ENCODE peak calls at places on chromosomes 6 and 20, in eight cellular contexts. One of them, this sample, is unnamed.

GRCh38 chr6:88251261-88251660 is 85.1 kb upstream of the CNR1 start:
- DNase-seq in GM13977: no peak
- DNase-seq in AG09309: no peak
- DNase-seq in esophagus muscularis mucosa: no peak
- DNase-seq in astrocyte of the spinal cord: no peak
- DNase-seq in Peyer's patch: no peak
- DNase-seq in HCT116: no peak
- DNase-seq in heart right ventricle: no peak
- DNase-seq in this sample: no peak

GRCh38 chr20:36462440-36463211 is 78.7 kb upstream of the MYL9 start:
- DNase-seq in HCT116: no peak
- DNase-seq in Peyer's patch: peak
- DNase-seq in astrocyte of the spinal cord: peak
- DNase-seq in esophagus muscularis mucosa: no peak
- DNase-seq in GM13977: no peak
- DNase-seq in heart right ventricle: peak
- DNase-seq in AG09309: no peak
- DNase-seq in this sample: no peak

GRCh38 chr6:146741609-146742008 is 142.8 kb downstream of the ADGB start:
- DNase-seq in heart right ventricle: no peak
- DNase-seq in esophagus muscularis mucosa: no peak
- DNase-seq in astrocyte of the spinal cord: peak
- DNase-seq in HCT116: no peak
- DNase-seq in AG09309: no peak
- DNase-seq in Peyer's patch: no peak
- DNase-seq in GM13977: no peak
- DNase-seq in this sample: no peak

GRCh38 chr6:82095091-82095490 is 152.5 kb downstream of the IBTK start:
- DNase-seq in heart right ventricle: no peak
- DNase-seq in AG09309: no peak
- DNase-seq in astrocyte of the spinal cord: no peak
- DNase-seq in GM13977: no peak
- DNase-seq in esophagus muscularis mucosa: no peak
- DNase-seq in HCT116: no peak
- DNase-seq in Peyer's patch: no peak
- DNase-seq in this sample: no peak

GRCh38 chr20:32582659-32583580 is 2.2 kb downstream of the NOL4L start:
- DNase-seq in heart right ventricle: no peak
- DNase-seq in Peyer's patch: peak
- DNase-seq in esophagus muscularis mucosa: no peak
- DNase-seq in GM13977: peak
- DNase-seq in AG09309: no peak
- DNase-seq in astrocyte of the spinal cord: no peak
- DNase-seq in HCT116: no peak
- DNase-seq in this sample: no peak

GRCh38 chr20:5376228-5376627 is 59.5 kb upstream of the PROKR2 start:
- DNase-seq in GM13977: no peak
- DNase-seq in heart right ventricle: no peak
- DNase-seq in esophagus muscularis mucosa: no peak
- DNase-seq in Peyer's patch: no peak
- DNase-seq in HCT116: no peak
- DNase-seq in astrocyte of the spinal cord: no peak
- DNase-seq in AG09309: no peak
- DNase-seq in this sample: no peak

GRCh38 chr6:35602133-35602946 is 86.4 kb downstream of the FKBP5 start:
- DNase-seq in heart right ventricle: no peak
- DNase-seq in esophagus muscularis mucosa: no peak
- DNase-seq in AG09309: no peak
- DNase-seq in astrocyte of the spinal cord: no peak
- DNase-seq in HCT116: no peak
- DNase-seq in GM13977: no peak
- DNase-seq in Peyer's patch: peak
- DNase-seq in this sample: no peak

GRCh38 chr20:53918010-53918311 is 152.4 kb downstream of the BCAS1 start:
- DNase-seq in astrocyte of the spinal cord: no peak
- DNase-seq in esophagus muscularis mucosa: no peak
- DNase-seq in heart right ventricle: no peak
- DNase-seq in AG09309: no peak
- DNase-seq in HCT116: no peak
- DNase-seq in GM13977: no peak
- DNase-seq in Peyer's patch: no peak
- DNase-seq in this sample: no peak

GRCh38 chr6:112618796-112619195 is 271.7 kb downstream of the RFPL4B start:
- DNase-seq in heart right ventricle: no peak
- DNase-seq in GM13977: no peak
- DNase-seq in AG09309: no peak
- DNase-seq in Peyer's patch: no peak
- DNase-seq in HCT116: peak
- DNase-seq in astrocyte of the spinal cord: no peak
- DNase-seq in esophagus muscularis mucosa: no peak
- DNase-seq in this sample: no peak

GRCh38 chr20:62702886-62703852 is 5.5 kb upstream of the NTSR1 start:
- DNase-seq in GM13977: no peak
- DNase-seq in HCT116: peak
- DNase-seq in astrocyte of the spinal cord: peak
- DNase-seq in AG09309: peak
- DNase-seq in heart right ventricle: peak
- DNase-seq in Peyer's patch: no peak
- DNase-seq in esophagus muscularis mucosa: no peak
- DNase-seq in this sample: no peak
- TF ChIP-seq CTCF in GM13977: no peak
- TF ChIP-seq CTCF in HCT116: no peak
- TF ChIP-seq CTCF in astrocyte of the spinal cord: peak
- TF ChIP-seq CTCF in AG09309: peak
- TF ChIP-seq CTCF in heart right ventricle: no peak
- TF ChIP-seq CTCF in Peyer's patch: no peak
- TF ChIP-seq CTCF in esophagus muscularis mucosa: peak
- TF ChIP-seq CTCF in this sample: no peak

GRCh38 chr20:62959101-62959971 is 6.8 kb downstream of the SLC17A9 start:
- DNase-seq in esophagus muscularis mucosa: no peak
- DNase-seq in astrocyte of the spinal cord: no peak
- DNase-seq in AG09309: no peak
- DNase-seq in heart right ventricle: no peak
- DNase-seq in Peyer's patch: no peak
- DNase-seq in HCT116: no peak
- DNase-seq in GM13977: no peak
- DNase-seq in this sample: no peak
- TF ChIP-seq CTCF in esophagus muscularis mucosa: no peak
- TF ChIP-seq CTCF in astrocyte of the spinal cord: no peak
- TF ChIP-seq CTCF in AG09309: no peak
- TF ChIP-seq CTCF in heart right ventricle: no peak
- TF ChIP-seq CTCF in Peyer's patch: no peak
- TF ChIP-seq CTCF in HCT116: no peak
- TF ChIP-seq CTCF in GM13977: no peak
- TF ChIP-seq CTCF in this sample: no peak

GRCh38 chr6:77652739-77653138 is at the start of gene MEI4:
- DNase-seq in heart right ventricle: no peak
- DNase-seq in HCT116: no peak
- DNase-seq in Peyer's patch: no peak
- DNase-seq in esophagus muscularis mucosa: no peak
- DNase-seq in GM13977: no peak
- DNase-seq in AG09309: no peak
- DNase-seq in astrocyte of the spinal cord: no peak
- DNase-seq in this sample: no peak

GRCh38 chr6:77653817-77654216 is 978 bp downstream of the MEI4 start:
- DNase-seq in esophagus muscularis mucosa: no peak
- DNase-seq in astrocyte of the spinal cord: no peak
- DNase-seq in heart right ventricle: no peak
- DNase-seq in HCT116: no peak
- DNase-seq in GM13977: no peak
- DNase-seq in Peyer's patch: no peak
- DNase-seq in AG09309: no peak
- DNase-seq in this sample: no peak

GRCh38 chr6:77650098-77650663 is 2.7 kb upstream of the MEI4 start:
- DNase-seq in AG09309: no peak
- DNase-seq in Peyer's patch: no peak
- DNase-seq in GM13977: peak
- DNase-seq in HCT116: no peak
- DNase-seq in esophagus muscularis mucosa: no peak
- DNase-seq in astrocyte of the spinal cord: peak
- DNase-seq in heart right ventricle: peak
- DNase-seq in this sample: no peak
- TF ChIP-seq CTCF in AG09309: no peak
- TF ChIP-seq CTCF in Peyer's patch: no peak
- TF ChIP-seq CTCF in GM13977: peak
- TF ChIP-seq CTCF in HCT116: no peak
- TF ChIP-seq CTCF in esophagus muscularis mucosa: peak
- TF ChIP-seq CTCF in astrocyte of the spinal cord: peak
- TF ChIP-seq CTCF in heart right ventricle: peak
- TF ChIP-seq CTCF in this sample: no peak

DNA sequence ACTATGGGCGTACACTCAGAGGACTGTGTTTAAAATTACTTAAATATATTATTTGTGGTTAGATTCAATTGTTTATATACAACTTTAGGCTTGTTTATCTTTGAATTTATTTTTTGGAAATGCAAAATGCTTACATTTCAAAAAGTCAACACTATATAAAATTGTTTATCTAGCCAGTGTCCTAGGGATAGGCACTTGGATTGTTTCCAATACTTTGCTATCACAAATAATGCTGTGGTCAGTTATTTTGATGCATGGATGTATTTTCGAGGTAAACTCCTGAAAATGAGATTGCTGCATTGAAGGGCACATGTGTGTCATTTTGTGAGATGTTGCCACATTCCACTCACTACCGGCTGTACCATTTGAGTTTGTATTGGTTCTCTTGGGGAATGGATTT is 213.9 kb downstream of the SLC24A3 start:
- DNase-seq in HCT116: no peak
- DNase-seq in esophagus muscularis mucosa: no peak
- DNase-seq in Peyer's patch: no peak
- DNase-seq in heart right ventricle: no peak
- DNase-seq in astrocyte of the spinal cord: no peak
- DNase-seq in GM13977: no peak
- DNase-seq in AG09309: no peak
- DNase-seq in this sample: no peak
- TF ChIP-seq CTCF in HCT116: no peak
- TF ChIP-seq CTCF in esophagus muscularis mucosa: no peak
- TF ChIP-seq CTCF in Peyer's patch: no peak
- TF ChIP-seq CTCF in heart right ventricle: no peak
- TF ChIP-seq CTCF in astrocyte of the spinal cord: no peak
- TF ChIP-seq CTCF in GM13977: no peak
- TF ChIP-seq CTCF in AG09309: no peak
- TF ChIP-seq CTCF in this sample: no peak

DNA sequence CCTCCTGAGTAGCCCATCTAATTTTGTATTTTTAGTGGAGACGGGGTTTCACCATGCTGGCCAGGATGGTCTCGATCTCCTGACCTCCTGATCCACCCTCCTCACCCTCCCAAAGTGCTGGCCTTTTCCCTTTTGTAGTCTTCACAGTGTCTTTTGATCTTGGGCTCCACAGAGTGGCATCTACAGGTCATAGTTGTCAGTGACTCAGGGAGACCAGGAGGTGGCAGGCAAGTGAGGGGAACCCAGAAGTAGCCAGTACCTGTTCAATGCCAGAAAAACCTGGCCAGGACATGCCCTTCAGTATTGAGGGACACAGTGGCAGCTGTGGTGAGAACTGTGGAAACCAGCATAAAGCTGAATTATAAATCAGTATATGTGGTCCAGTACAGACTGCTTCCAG is 19.6 kb downstream of the RPP21 start:
- DNase-seq in GM13977: no peak
- DNase-seq in HCT116: no peak
- DNase-seq in heart right ventricle: no peak
- DNase-seq in AG09309: no peak
- DNase-seq in astrocyte of the spinal cord: no peak
- DNase-seq in esophagus muscularis mucosa: no peak
- DNase-seq in Peyer's patch: no peak
- DNase-seq in this sample: no peak
- TF ChIP-seq CTCF in GM13977: peak
- TF ChIP-seq CTCF in HCT116: peak
- TF ChIP-seq CTCF in heart right ventricle: no peak
- TF ChIP-seq CTCF in AG09309: no peak
- TF ChIP-seq CTCF in astrocyte of the spinal cord: no peak
- TF ChIP-seq CTCF in esophagus muscularis mucosa: no peak
- TF ChIP-seq CTCF in Peyer's patch: no peak
- TF ChIP-seq CTCF in this sample: no peak

GRCh38 chr20:24393903-24394302 is 75.5 kb upstream of the SYNDIG1 start:
- DNase-seq in Peyer's patch: no peak
- DNase-seq in HCT116: no peak
- DNase-seq in esophagus muscularis mucosa: peak
- DNase-seq in heart right ventricle: no peak
- DNase-seq in astrocyte of the spinal cord: no peak
- DNase-seq in GM13977: no peak
- DNase-seq in AG09309: no peak
- DNase-seq in this sample: peak
- TF ChIP-seq CTCF in Peyer's patch: no peak
- TF ChIP-seq CTCF in HCT116: no peak
- TF ChIP-seq CTCF in esophagus muscularis mucosa: no peak
- TF ChIP-seq CTCF in heart right ventricle: no peak
- TF ChIP-seq CTCF in astrocyte of the spinal cord: no peak
- TF ChIP-seq CTCF in GM13977: no peak
- TF ChIP-seq CTCF in AG09309: no peak
- TF ChIP-seq CTCF in this sample: no peak

DNA sequence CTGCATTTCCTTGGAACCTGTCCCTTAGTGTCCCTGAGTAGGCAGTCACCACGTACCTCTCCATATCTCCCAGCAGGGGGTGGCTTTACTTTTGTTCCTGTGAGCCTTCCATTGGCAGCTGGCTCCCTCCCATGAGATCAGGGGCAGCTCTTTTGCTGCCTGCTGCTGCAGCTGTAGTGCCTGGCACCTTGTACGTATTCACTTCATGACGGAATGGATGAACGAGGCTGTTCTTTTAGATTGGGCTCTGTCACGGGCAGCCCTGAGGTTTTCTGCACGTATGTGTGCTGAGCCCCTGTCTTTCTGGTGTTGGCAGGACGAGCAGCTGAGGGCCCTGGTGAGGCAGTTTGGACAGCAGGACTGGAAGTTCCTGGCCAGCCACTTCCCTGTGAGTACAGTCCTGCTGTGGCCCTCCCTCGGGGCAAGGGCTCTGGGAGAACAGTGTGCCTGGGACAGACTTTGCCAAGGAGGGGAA is 14.6 kb downstream of the MYBL2 start:
- DNase-seq in GM13977: no peak
- DNase-seq in esophagus muscularis mucosa: no peak
- DNase-seq in heart right ventricle: peak
- DNase-seq in astrocyte of the spinal cord: no peak
- DNase-seq in Peyer's patch: peak
- DNase-seq in AG09309: no peak
- DNase-seq in HCT116: no peak
- DNase-seq in this sample: no peak
- TF ChIP-seq CTCF in GM13977: no peak
- TF ChIP-seq CTCF in esophagus muscularis mucosa: no peak
- TF ChIP-seq CTCF in heart right ventricle: peak
- TF ChIP-seq CTCF in astrocyte of the spinal cord: no peak
- TF ChIP-seq CTCF in Peyer's patch: no peak
- TF ChIP-seq CTCF in AG09309: no peak
- TF ChIP-seq CTCF in HCT116: no peak
- TF ChIP-seq CTCF in this sample: no peak